ENCODE peak calls at places on chromosomes 16 and 17, in nine cellular contexts. W, B, P, I, R, U, M, T and J are unnamed samples.
A peak's percentile ranks its signal among the peaks of the same experiment; 100 is the strongest.

GRCh38 chr16:3578610-3579551 is 1.7 kb upstream of the NLRC3 start:
- DNase-seq in T (no peak), W (peak; percentile 76), U (no peak), B (peak; percentile 25), M (no peak), P (no peak), I (peak; percentile 29), R (peak; percentile 86), J (peak; percentile 36)

GRCh38 chr16:73047536-73048291 is at the start of gene ZFHX3:
- DNase-seq in P (peak; percentile 90), B (peak; percentile 20), U (peak; percentile 38), M (peak; percentile 83), W (peak; percentile 62), T (peak; percentile 58), R (peak; percentile 23), I (peak; percentile 32), J (no peak)

GRCh38 chr16:48497932-48498760 is 111.8 kb downstream of the N4BP1 start:
- DNase-seq in R (no peak), T (no peak), M (no peak), P (peak; percentile 68), I (no peak), W (no peak), B (no peak), U (no peak), J (no peak)

GRCh38 chr17:64707077-64707591 is 45.0 kb upstream of the SMURF2 start:
- DNase-seq in I (no peak), U (no peak), R (no peak), T (peak; percentile 22), W (no peak), B (no peak), M (peak; percentile 71), P (peak; percentile 94), J (no peak)

GRCh38 chr16:74296465-74297295 is at the start of gene PSMD7:
- DNase-seq in W (peak; percentile 77), R (peak; percentile 94), U (peak; percentile 80), T (peak; percentile 86), P (peak; percentile 96), M (peak; percentile 95), B (peak; percentile 86), I (peak; percentile 95), J (peak; percentile 59)

GRCh38 chr16:12500771-12501170 is 302.9 kb downstream of the CPPED1 start:
- DNase-seq in B (no peak), M (no peak), I (no peak), W (no peak), R (peak; percentile 47), P (peak; percentile 54), T (no peak), U (no peak), J (no peak)

GRCh38 chr16:60246055-60246454 is 1511.9 kb upstream of the GOT2 start:
- DNase-seq in T (no peak), U (no peak), P (no peak), W (no peak), I (no peak), R (no peak), B (no peak), M (no peak), J (no peak)

GRCh38 chr17:13865650-13866049 is 203.7 kb upstream of the COX10 start:
- DNase-seq in T (no peak), I (no peak), W (no peak), P (no peak), U (no peak), R (no peak), B (no peak), M (no peak), J (no peak)

GRCh38 chr17:65158081-65158480 is 20.9 kb downstream of the RGS9 start:
- DNase-seq in W (no peak), R (no peak), P (peak; percentile 11), U (no peak), T (no peak), I (no peak), M (no peak), B (no peak), J (no peak)

GRCh38 chr17:13395872-13396271 is 205.9 kb downstream of the HS3ST3A1 start:
- DNase-seq in P (no peak), M (no peak), B (no peak), R (no peak), I (no peak), T (no peak), U (no peak), W (no peak), J (no peak)

GRCh38 chr16:4611337-4612023 is 3.2 kb downstream of the UBALD1 start:
- DNase-seq in M (no peak), W (no peak), R (no peak), P (no peak), U (no peak), B (no peak), T (no peak), I (no peak), J (no peak)

GRCh38 chr17:44220211-44221071 is 966 bp upstream of the UBTF start:
- DNase-seq in B (peak; percentile 45), M (peak; percentile 63), T (peak; percentile 62), R (peak; percentile 70), W (no peak), U (peak; percentile 24), P (peak; percentile 85), I (peak; percentile 66), J (no peak)

GRCh38 chr17:29291163-29291752 is 2.7 kb downstream of the NUFIP2 start:
- DNase-seq in P (no peak), W (peak; percentile 40), U (no peak), I (peak; percentile 75), T (no peak), R (no peak), M (peak; percentile 58), B (no peak), J (no peak)

GRCh38 chr17:61574542-61575351 is 16.3 kb downstream of the NACA2 start:
- DNase-seq in M (peak; percentile 52), U (no peak), T (no peak), W (no peak), P (no peak), I (peak; percentile 15), B (no peak), R (peak; percentile 11), J (no peak)

GRCh38 chr16:16143038-16143763 is 80.1 kb downstream of the ABCC6 start:
- DNase-seq in T (no peak), M (peak; percentile 46), I (peak; percentile 45), R (peak; percentile 15), W (no peak), U (no peak), P (no peak), B (no peak), J (no peak)

GRCh38 chr17:4733073-4733531 is 1.9 kb downstream of the MED11 start:
- DNase-seq in W (no peak), U (no peak), M (no peak), T (no peak), B (no peak), R (no peak), P (peak; percentile 65), I (peak; percentile 17), J (peak; percentile 63)

GRCh38 chr17:20170085-20170484 is 160.9 kb downstream of the SPECC1 start:
- DNase-seq in M (no peak), P (no peak), R (no peak), U (no peak), B (no peak), T (no peak), W (no peak), I (no peak), J (no peak)

GRCh38 chr16:67430504-67431076 is 331 bp upstream of the HSD11B2 start:
- DNase-seq in T (no peak), B (peak; percentile 23), U (no peak), I (peak; percentile 74), W (no peak), R (peak; percentile 36), M (peak; percentile 56), P (peak; percentile 76), J (no peak)

GRCh38 chr16:81335669-81336068 is 20.9 kb downstream of the GAN start:
- DNase-seq in T (no peak), P (no peak), R (peak; percentile 75), B (no peak), I (no peak), U (no peak), W (no peak), M (no peak), J (no peak)

GRCh38 chr17:67559381-67559966 is 158.3 kb upstream of the NOL11 start:
- DNase-seq in W (no peak), P (no peak), I (no peak), M (peak; percentile 28), T (no peak), R (peak; percentile 18), U (no peak), B (no peak), J (no peak)

GRCh38 chr17:77916771-77917481 is 41.6 kb upstream of the TNRC6C start:
- DNase-seq in W (no peak), T (no peak), P (no peak), M (no peak), B (no peak), U (no peak), I (peak; percentile 90), R (peak; percentile 20), J (no peak)

GRCh38 chr17:77494664-77495435 is 354.1 kb downstream of the SEC14L1 start:
- DNase-seq in M (peak; percentile 92), I (peak; percentile 62), W (peak; percentile 97), P (peak; percentile 92), R (peak; percentile 82), B (peak; percentile 77), T (peak; percentile 64), U (peak; percentile 58), J (no peak)

GRCh38 chr17:74061758-74062157 is 141.7 kb upstream of the RPL38 start:
- DNase-seq in T (no peak), I (no peak), M (no peak), U (no peak), W (no peak), B (no peak), R (no peak), P (no peak), J (no peak)

GRCh38 chr17:55641559-55642160 is 81.0 kb downstream of the TMEM100 start:
- DNase-seq in I (peak; percentile 48), R (peak; percentile 64), B (peak; percentile 6), W (no peak), U (peak; percentile 0), P (peak; percentile 79), M (peak; percentile 53), T (peak; percentile 2), J (no peak)

GRCh38 chr17:279776-280175 is 72.8 kb downstream of the RPH3AL start:
- DNase-seq in B (no peak), P (no peak), T (no peak), U (no peak), R (no peak), M (no peak), I (no peak), W (no peak), J (no peak)

GRCh38 chr16:81740163-81740562 is 38.9 kb upstream of the PLCG2 start:
- DNase-seq in I (no peak), T (peak; percentile 9), U (no peak), R (no peak), W (peak; percentile 52), M (no peak), B (no peak), P (no peak), J (peak; percentile 70)

GRCh38 chr17:39665642-39666221 is 583 bp downstream of the TCAP start:
- DNase-seq in I (peak; percentile 61), M (no peak), U (peak; percentile 37), R (peak; percentile 17), T (peak; percentile 27), B (no peak), P (peak; percentile 73), W (no peak), J (no peak)

GRCh38 chr16:3187798-3188674 is at the start of gene OR1F1:
- DNase-seq in I (peak; percentile 93), T (no peak), U (no peak), B (peak; percentile 46), W (no peak), P (no peak), M (peak; percentile 66), R (peak; percentile 81), J (no peak)

GRCh38 chr16:4847774-4848587 is 700 bp downstream of the UBN1 start:
- DNase-seq in T (no peak), U (no peak), R (peak; percentile 54), M (peak; percentile 42), P (peak; percentile 83), B (peak; percentile 31), I (peak; percentile 67), W (no peak), J (no peak)

GRCh38 chr16:27544671-27545070 is 5.0 kb downstream of the GTF3C1 start:
- DNase-seq in P (no peak), M (no peak), I (no peak), T (no peak), W (no peak), B (no peak), R (no peak), U (no peak), J (no peak)

GRCh38 chr16:53542283-53542682 is 39.3 kb upstream of the AKTIP start:
- DNase-seq in U (no peak), M (no peak), T (no peak), B (no peak), I (peak; percentile 46), R (no peak), W (no peak), P (no peak), J (no peak)